ENCODE peak calls at places on chromosome 19, in nine cellular contexts. G, D, P, N, S, T, F, X and I are unnamed samples.

GRCh38 chr19:36528921-36529518 is 949 bp upstream of the ZNF260 start:
- DNase-seq in D (no peak), P (no peak), X (no peak), T (no peak), S (no peak), G (peak), F (peak), N (no peak), I (peak)

GRCh38 chr19:3608750-3609322 is 2.2 kb upstream of the TBXA2R start:
- DNase-seq in D (no peak), G (no peak), X (no peak), F (peak), P (no peak), S (no peak), N (no peak), T (no peak), I (no peak)

GRCh38 chr19:4097501-4097900 is 26.4 kb downstream of the MAP2K2 start:
- DNase-seq in D (no peak), X (no peak), F (no peak), G (no peak), S (no peak), T (no peak), P (no peak), N (no peak), I (no peak)

GRCh38 chr19:19278315-19278714 is 5.2 kb upstream of the TM6SF2 start:
- DNase-seq in X (no peak), P (no peak), S (no peak), D (no peak), F (no peak), N (no peak), G (no peak), T (no peak), I (no peak)

GRCh38 chr19:18418034-18418724 is 1.0 kb upstream of the SSBP4 start:
- DNase-seq in P (no peak), D (no peak), N (no peak), F (no peak), G (no peak), T (no peak), X (no peak), S (no peak), I (no peak)

GRCh38 chr19:53989600-53990533 is 1.6 kb upstream of the CACNG6 start:
- DNase-seq in X (no peak), S (no peak), F (no peak), T (no peak), G (peak), N (no peak), D (no peak), P (no peak), I (no peak)

GRCh38 chr19:33405491-33406461 is 32.3 kb downstream of the CEBPG start:
- DNase-seq in X (no peak), P (no peak), G (no peak), N (no peak), T (no peak), D (no peak), S (no peak), F (no peak), I (no peak)

GRCh38 chr19:13208131-13208963 is 58.1 kb downstream of the IER2 start:
- DNase-seq in D (no peak), G (peak), X (peak), P (no peak), N (no peak), S (peak), F (peak), T (peak), I (no peak)

GRCh38 chr19:13143135-13143534 is 7.0 kb downstream of the STX10 start:
- DNase-seq in P (no peak), D (peak), T (no peak), S (no peak), X (no peak), N (peak), F (peak), G (peak), I (peak)

GRCh38 chr19:14408641-14409120 is 10.5 kb downstream of the DDX39A start:
- DNase-seq in G (no peak), S (no peak), D (no peak), P (no peak), N (no peak), T (no peak), X (no peak), F (no peak), I (no peak)

GRCh38 chr19:13240312-13241022 is 90.3 kb downstream of the IER2 start:
- DNase-seq in S (no peak), N (peak), X (no peak), F (no peak), P (no peak), T (no peak), D (no peak), G (no peak), I (no peak)